ENCODE peak calls at places on chromosome 5, in five cellular contexts. One of them, this sample, is unnamed.

GRCh38 chr5:51226420-51226735 is 156.9 kb upstream of the ISL1 start:
- DNase-seq in mesenchymal stem cell: no peak
- DNase-seq in mesendoderm: peak; percentile 97
- DNase-seq in H1: peak; percentile 49
- DNase-seq in IMR-90: no peak
- DNase-seq in this sample: peak; percentile 24

GRCh38 chr5:50767588-50767987 is 101.2 kb downstream of the PARP8 start:
- DNase-seq in mesenchymal stem cell: no peak
- DNase-seq in mesendoderm: no peak
- DNase-seq in H1: no peak
- DNase-seq in IMR-90: peak; percentile 41
- DNase-seq in this sample: no peak

GRCh38 chr5:142976861-142977260 is 206.7 kb downstream of the ARHGAP26 start:
- DNase-seq in mesenchymal stem cell: peak; percentile 46
- DNase-seq in mesendoderm: no peak
- DNase-seq in H1: no peak
- DNase-seq in IMR-90: peak; percentile 29
- DNase-seq in this sample: no peak

GRCh38 chr5:132674671-132675506 is 1.1 kb downstream of the IL4 start:
- DNase-seq in mesenchymal stem cell: peak; percentile 94
- DNase-seq in mesendoderm: no peak
- DNase-seq in H1: no peak
- DNase-seq in IMR-90: peak; percentile 98
- DNase-seq in this sample: no peak

GRCh38 chr5:107365355-107366109 is 305.2 kb downstream of the EFNA5 start:
- DNase-seq in mesenchymal stem cell: peak; percentile 68
- DNase-seq in mesendoderm: peak; percentile 90
- DNase-seq in H1: no peak
- DNase-seq in IMR-90: no peak
- DNase-seq in this sample: no peak

GRCh38 chr5:26662806-26663360 is 375.5 kb downstream of the CDH9 start:
- DNase-seq in mesenchymal stem cell: no peak
- DNase-seq in mesendoderm: no peak
- DNase-seq in H1: no peak
- DNase-seq in IMR-90: no peak
- DNase-seq in this sample: no peak

GRCh38 chr5:126647071-126647470 is 46.3 kb downstream of the PHAX start:
- DNase-seq in mesenchymal stem cell: no peak
- DNase-seq in mesendoderm: peak; percentile 61
- DNase-seq in H1: no peak
- DNase-seq in IMR-90: no peak
- DNase-seq in this sample: no peak

GRCh38 chr5:121628783-121629182 is 222.9 kb upstream of the FTMT start:
- DNase-seq in mesenchymal stem cell: peak; percentile 3
- DNase-seq in mesendoderm: no peak
- DNase-seq in H1: no peak
- DNase-seq in IMR-90: no peak
- DNase-seq in this sample: no peak

GRCh38 chr5:134543820-134544692 is 18.6 kb downstream of the JADE2 start:
- DNase-seq in mesenchymal stem cell: no peak
- DNase-seq in mesendoderm: no peak
- DNase-seq in H1: no peak
- DNase-seq in IMR-90: no peak
- DNase-seq in this sample: no peak

GRCh38 chr5:138603521-138603920 is 28.3 kb upstream of the HSPA9 start:
- DNase-seq in mesenchymal stem cell: peak; percentile 88
- DNase-seq in mesendoderm: no peak
- DNase-seq in H1: no peak
- DNase-seq in IMR-90: peak; percentile 67
- DNase-seq in this sample: no peak

GRCh38 chr5:121430538-121430937 is 421.1 kb upstream of the FTMT start:
- DNase-seq in mesenchymal stem cell: no peak
- DNase-seq in mesendoderm: peak; percentile 2
- DNase-seq in H1: no peak
- DNase-seq in IMR-90: no peak
- DNase-seq in this sample: no peak

GRCh38 chr5:145350501-145350900 is 484.6 kb downstream of the PRELID2 start:
- DNase-seq in mesenchymal stem cell: no peak
- DNase-seq in mesendoderm: no peak
- DNase-seq in H1: no peak
- DNase-seq in IMR-90: peak; percentile 85
- DNase-seq in this sample: no peak

GRCh38 chr5:32710335-32710858 is 724 bp upstream of the NPR3 start:
- DNase-seq in mesenchymal stem cell: no peak
- DNase-seq in mesendoderm: peak; percentile 39
- DNase-seq in H1: peak; percentile 76
- DNase-seq in IMR-90: no peak
- DNase-seq in this sample: peak; percentile 51

GRCh38 chr5:126921471-126922091 is 108.8 kb downstream of the MARCHF3 start:
- DNase-seq in mesenchymal stem cell: no peak
- DNase-seq in mesendoderm: no peak
- DNase-seq in H1: no peak
- DNase-seq in IMR-90: no peak
- DNase-seq in this sample: no peak

GRCh38 chr5:8981496-8981895 is 564.4 kb downstream of the SEMA5A start:
- DNase-seq in mesenchymal stem cell: no peak
- DNase-seq in mesendoderm: no peak
- DNase-seq in H1: no peak
- DNase-seq in IMR-90: peak; percentile 67
- DNase-seq in this sample: no peak

GRCh38 chr5:22316291-22316690 is 536.9 kb downstream of the CDH12 start:
- DNase-seq in mesenchymal stem cell: no peak
- DNase-seq in mesendoderm: no peak
- DNase-seq in H1: no peak
- DNase-seq in IMR-90: no peak
- DNase-seq in this sample: no peak

GRCh38 chr5:92991681-92992472 is 589.1 kb downstream of the NR2F1-AS1 start:
- DNase-seq in mesenchymal stem cell: peak; percentile 15
- DNase-seq in mesendoderm: no peak
- DNase-seq in H1: no peak
- DNase-seq in IMR-90: peak; percentile 26
- DNase-seq in this sample: no peak

GRCh38 chr5:488241-488640 is 36.0 kb downstream of the SLC9A3 start:
- DNase-seq in mesenchymal stem cell: no peak
- DNase-seq in mesendoderm: no peak
- DNase-seq in H1: no peak
- DNase-seq in IMR-90: no peak
- DNase-seq in this sample: no peak

GRCh38 chr5:176550275-176550831 is 1.2 kb downstream of the CDHR2 start:
- DNase-seq in mesenchymal stem cell: no peak
- DNase-seq in mesendoderm: no peak
- DNase-seq in H1: no peak
- DNase-seq in IMR-90: no peak
- DNase-seq in this sample: no peak

GRCh38 chr5:131634666-131634995 is 398 bp downstream of the RAPGEF6 start:
- DNase-seq in mesenchymal stem cell: peak; percentile 77
- DNase-seq in mesendoderm: peak; percentile 90
- DNase-seq in H1: peak; percentile 75
- DNase-seq in IMR-90: peak; percentile 46
- DNase-seq in this sample: peak; percentile 67

GRCh38 chr5:138706655-138707480 is 46.4 kb upstream of the CTNNA1 start:
- DNase-seq in mesenchymal stem cell: peak; percentile 74
- DNase-seq in mesendoderm: peak; percentile 66
- DNase-seq in H1: no peak
- DNase-seq in IMR-90: peak; percentile 89
- DNase-seq in this sample: no peak

GRCh38 chr5:43729846-43730478 is 127.0 kb downstream of the NNT start:
- DNase-seq in mesenchymal stem cell: peak; percentile 29
- DNase-seq in mesendoderm: peak; percentile 37
- DNase-seq in H1: no peak
- DNase-seq in IMR-90: peak; percentile 51
- DNase-seq in this sample: peak; percentile 4

GRCh38 chr5:125485003-125485641 is 738.7 kb upstream of the ZNF608 start:
- DNase-seq in mesenchymal stem cell: peak; percentile 99
- DNase-seq in mesendoderm: peak; percentile 54
- DNase-seq in H1: no peak
- DNase-seq in IMR-90: peak; percentile 97
- DNase-seq in this sample: peak; percentile 32

GRCh38 chr5:79934681-79935080 is 56.4 kb downstream of the MTX3 start:
- DNase-seq in mesenchymal stem cell: no peak
- DNase-seq in mesendoderm: no peak
- DNase-seq in H1: no peak
- DNase-seq in IMR-90: no peak
- DNase-seq in this sample: no peak

GRCh38 chr5:124343021-124343420 is 403.4 kb downstream of the ZNF608 start:
- DNase-seq in mesenchymal stem cell: no peak
- DNase-seq in mesendoderm: no peak
- DNase-seq in H1: no peak
- DNase-seq in IMR-90: peak; percentile 34
- DNase-seq in this sample: no peak

GRCh38 chr5:140128376-140128775 is 2.6 kb downstream of the IGIP start:
- DNase-seq in mesenchymal stem cell: no peak
- DNase-seq in mesendoderm: no peak
- DNase-seq in H1: no peak
- DNase-seq in IMR-90: no peak
- DNase-seq in this sample: no peak

GRCh38 chr5:84290161-84290560 is 94.5 kb downstream of the EDIL3 start:
- DNase-seq in mesenchymal stem cell: peak; percentile 77
- DNase-seq in mesendoderm: no peak
- DNase-seq in H1: no peak
- DNase-seq in IMR-90: no peak
- DNase-seq in this sample: no peak

GRCh38 chr5:130874861-130875419 is 290.1 kb downstream of the HINT1 start:
- DNase-seq in mesenchymal stem cell: no peak
- DNase-seq in mesendoderm: no peak
- DNase-seq in H1: no peak
- DNase-seq in IMR-90: no peak
- DNase-seq in this sample: no peak

DNA sequence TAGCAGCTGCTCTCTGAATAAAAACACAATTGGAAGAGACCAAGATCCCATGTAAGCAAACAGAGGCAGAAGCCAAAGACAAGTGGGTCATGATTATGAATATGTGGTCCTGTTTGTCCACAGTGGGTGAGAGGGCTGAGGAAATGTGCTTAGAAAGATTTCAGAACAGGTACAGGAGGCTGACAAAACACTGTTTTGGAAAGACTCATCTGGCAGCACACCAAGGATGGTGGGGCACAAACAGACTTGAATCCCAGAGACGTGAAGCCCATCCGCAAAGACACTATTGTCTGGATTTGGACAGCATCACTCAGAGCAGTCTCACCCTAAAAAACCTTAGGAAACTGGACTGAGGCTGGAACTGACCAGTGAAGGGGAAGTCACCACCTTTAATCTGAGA is 85.0 kb downstream of the ADRB2 start:
- DNase-seq in mesenchymal stem cell: no peak
- DNase-seq in mesendoderm: no peak
- DNase-seq in H1: no peak
- DNase-seq in IMR-90: no peak
- DNase-seq in this sample: no peak
- H3K4me2 ChIP-seq in mesenchymal stem cell: no peak overlapping the region
- H3K4me2 ChIP-seq in mesendoderm: no peak overlapping the region
- H3K4me2 ChIP-seq in H1: no peak overlapping the region
- H3K4me2 ChIP-seq in IMR-90: no peak overlapping the region
- H3K4me2 ChIP-seq in this sample: no peak overlapping the region

DNA sequence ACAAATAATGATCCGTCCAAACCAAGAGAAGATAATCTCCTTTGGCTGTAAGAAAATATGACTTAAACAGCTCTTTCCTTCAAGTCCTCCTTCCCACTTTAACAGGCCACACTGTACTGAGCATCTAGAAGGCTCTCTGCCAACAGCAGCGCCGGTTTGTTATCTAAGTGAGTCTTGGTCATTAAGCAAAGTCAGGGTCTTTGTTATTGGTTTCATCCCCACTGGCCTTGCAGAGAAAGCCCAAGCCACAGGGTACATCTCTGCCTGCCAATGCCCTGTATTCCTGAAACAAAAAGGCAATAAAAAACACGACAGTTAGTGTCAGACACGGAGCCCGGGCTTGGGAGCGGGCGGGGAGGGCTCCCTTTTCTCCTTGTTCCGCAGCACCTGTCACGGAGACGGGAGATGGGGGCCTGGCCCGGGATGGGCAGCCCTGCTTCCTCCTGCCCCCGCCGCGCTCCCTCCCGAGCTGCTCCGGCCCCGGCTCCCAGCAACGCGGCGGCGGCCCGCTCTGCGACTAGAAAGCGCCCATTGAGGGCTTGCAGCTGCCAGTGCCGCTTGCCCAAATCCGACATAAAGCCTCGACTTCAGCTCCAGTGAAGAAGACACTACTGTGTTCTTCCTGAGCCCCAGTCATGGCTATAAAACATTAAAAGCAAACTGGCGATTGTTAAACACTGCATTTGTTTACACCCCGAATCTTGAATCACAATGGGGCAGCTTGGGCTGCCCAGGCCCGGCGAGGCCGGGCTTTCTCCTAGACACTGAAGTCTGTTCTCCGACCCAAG is 28.1 kb upstream of the PIK3R1 start:
- DNase-seq in mesenchymal stem cell: peak; percentile 18
- DNase-seq in mesendoderm: peak; percentile 58
- DNase-seq in H1: peak; percentile 81
- DNase-seq in IMR-90: peak; percentile 22
- DNase-seq in this sample: peak; percentile 23
- H3K4me3 ChIP-seq in mesenchymal stem cell: no peak overlapping the region
- H3K4me3 ChIP-seq in mesendoderm: no peak overlapping the region
- H3K4me3 ChIP-seq in H1: peak overlapping the region; percentile 35
- H3K4me3 ChIP-seq in IMR-90: peak overlapping the region; percentile 23
- H3K4me3 ChIP-seq in this sample: no peak overlapping the region

GRCh38 chr5:104218200-104218599 is 655.6 kb upstream of the NUDT12 start:
- DNase-seq in mesenchymal stem cell: no peak
- DNase-seq in mesendoderm: no peak
- DNase-seq in H1: no peak
- DNase-seq in IMR-90: no peak
- DNase-seq in this sample: no peak
- H2BK15ac ChIP-seq in mesenchymal stem cell: no peak overlapping the region
- H2BK15ac ChIP-seq in mesendoderm: no peak overlapping the region
- H2BK15ac ChIP-seq in H1: no peak overlapping the region
- H2BK15ac ChIP-seq in IMR-90: no peak overlapping the region
- H2BK15ac ChIP-seq in this sample: no peak overlapping the region

DNA sequence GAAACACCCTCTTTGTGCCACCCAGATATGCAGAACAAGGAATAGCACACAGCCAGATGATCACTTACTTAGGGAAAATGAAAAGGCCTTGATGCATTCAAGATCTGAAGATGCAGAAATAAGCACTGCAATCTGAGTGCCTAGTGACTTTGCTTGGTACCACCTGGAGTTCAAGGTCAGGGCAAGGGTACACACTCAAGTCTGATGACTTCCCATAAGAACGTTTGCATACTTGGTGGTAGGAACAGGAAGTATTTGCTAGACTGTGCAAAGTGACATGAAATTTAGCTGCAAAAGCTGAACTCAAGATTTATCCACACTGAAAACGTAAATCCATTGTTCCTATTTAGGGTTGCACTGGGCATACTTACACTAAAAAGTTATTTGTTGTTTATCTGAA is 177.1 kb downstream of the PIK3R1 start:
- DNase-seq in mesenchymal stem cell: no peak
- DNase-seq in mesendoderm: no peak
- DNase-seq in H1: no peak
- DNase-seq in IMR-90: no peak
- DNase-seq in this sample: no peak
- H3K4me2 ChIP-seq in mesenchymal stem cell: no peak overlapping the region
- H3K4me2 ChIP-seq in mesendoderm: no peak overlapping the region
- H3K4me2 ChIP-seq in H1: no peak overlapping the region
- H3K4me2 ChIP-seq in IMR-90: no peak overlapping the region
- H3K4me2 ChIP-seq in this sample: no peak overlapping the region